ENCODE peak calls at places on chromosomes 1 and 21, in six cellular contexts. Y is WERI-Rb-1, N is HL-60, I is ureter, U is NCI-H345, K is AG08396. A is an unnamed sample.

GRCh38 chr1:206469933-206470691 is at the start of gene IKBKE:
- DNase-seq in U (no peak), K (peak), N (peak), Y (no peak), I (peak), A (no peak)

GRCh38 chr1:46533179-46533864 is 18.1 kb downstream of the KNCN start:
- DNase-seq in N (peak), K (peak), I (no peak), Y (no peak), U (peak), A (peak)

GRCh38 chr21:29365636-29366305 is 67.0 kb downstream of the BACH1 start:
- DNase-seq in U (no peak), N (no peak), I (no peak), K (no peak), Y (no peak), A (no peak)

GRCh38 chr1:41461790-41462679 is 22.4 kb downstream of the EDN2 start:
- DNase-seq in I (no peak), N (no peak), Y (no peak), U (peak), K (no peak), A (no peak)

GRCh38 chr1:89987170-89987819 is 7.6 kb upstream of the ZNF326 start:
- DNase-seq in I (peak), Y (peak), U (peak), N (peak), K (peak), A (peak)

GRCh38 chr1:235366286-235366685 is 941 bp upstream of the TBCE start:
- DNase-seq in Y (peak), U (no peak), I (no peak), K (no peak), N (no peak), A (no peak)

GRCh38 chr1:33045246-33045645 is 8.6 kb upstream of the AK2 start:
- DNase-seq in I (no peak), K (no peak), N (peak), U (no peak), Y (no peak), A (no peak)

GRCh38 chr1:164588388-164589341 is 29.7 kb downstream of the PBX1 start:
- DNase-seq in K (no peak), Y (no peak), I (peak), N (no peak), U (peak), A (peak)

GRCh38 chr1:20426371-20426770 is 59.6 kb downstream of the CAMK2N1 start:
- DNase-seq in I (no peak), Y (no peak), U (no peak), N (no peak), K (no peak), A (no peak)

GRCh38 chr1:85583355-85584263 is 3.0 kb downstream of the CCN1 start:
- DNase-seq in I (no peak), U (no peak), Y (no peak), K (no peak), N (no peak), A (no peak)

GRCh38 chr1:16903054-16903453 is 7.3 kb downstream of the RNU1-2 start:
- DNase-seq in I (peak), K (no peak), Y (peak), N (no peak), U (peak), A (no peak)

GRCh38 chr1:209257021-209257420 is 326.5 kb upstream of the CAMK1G start:
- DNase-seq in Y (no peak), I (no peak), N (no peak), K (no peak), U (peak), A (no peak)

A was measured in D341Med.